ENCODE peak calls at places on chromosomes 7 and 10, in six cellular contexts. V, T, H, F, P and W are unnamed samples.

GRCh38 chr10:100508691-100509150 is 10.9 kb downstream of the SEC31B start:
- DNase-seq in V (peak; percentile 46), T (peak; percentile 56), H (no peak), F (peak; percentile 65), P (no peak), W (peak; percentile 91)

GRCh38 chr10:16699435-16699834 is 117.8 kb downstream of the RSU1 start:
- DNase-seq in V (no peak), T (no peak), H (no peak), F (no peak), P (no peak), W (no peak)

GRCh38 chr7:132035517-132036362 is 479.3 kb upstream of the PODXL start:
- DNase-seq in V (no peak), T (no peak), H (no peak), F (no peak), P (no peak), W (peak; percentile 24)

GRCh38 chr7:98281757-98282652 is 519 bp downstream of the BRI3 start:
- DNase-seq in V (no peak), T (no peak), H (no peak), F (no peak), P (no peak), W (peak; percentile 43)

GRCh38 chr10:16119445-16119844 is 259.1 kb upstream of the MINDY3 start:
- DNase-seq in V (no peak), T (no peak), H (no peak), F (no peak), P (no peak), W (no peak)

GRCh38 chr7:142739927-142740492 is 9.3 kb upstream of the PRSS1 start:
- DNase-seq in V (peak; percentile 1), T (no peak), H (no peak), F (no peak), P (no peak), W (peak; percentile 18)

GRCh38 chr7:116954443-116954838 is 1.1 kb downstream of the ST7 start:
- DNase-seq in V (no peak), T (no peak), H (no peak), F (no peak), P (no peak), W (no peak)

GRCh38 chr7:45975847-45976484 is 54.9 kb upstream of the IGFBP3 start:
- DNase-seq in V (no peak), T (no peak), H (no peak), F (no peak), P (no peak), W (no peak)

GRCh38 chr10:132970641-132971438 is 28.5 kb upstream of the CFAP46 start:
- DNase-seq in V (no peak), T (no peak), H (no peak), F (no peak), P (no peak), W (no peak)

GRCh38 chr10:6878067-6878412 is 298.0 kb upstream of the PRKCQ start:
- DNase-seq in V (no peak), T (no peak), H (peak; percentile 56), F (no peak), P (no peak), W (peak; percentile 55)

GRCh38 chr7:7639421-7639820 is 1.1 kb upstream of the UMAD1 start:
- DNase-seq in V (no peak), T (no peak), H (no peak), F (no peak), P (no peak), W (no peak)

GRCh38 chr10:14016011-14016536 is 314.6 kb downstream of the FRMD4A start:
- DNase-seq in V (no peak), T (no peak), H (no peak), F (no peak), P (no peak), W (no peak)

GRCh38 chr10:29417324-29417723 is 128.5 kb downstream of the LYZL1 start:
- DNase-seq in V (no peak), T (no peak), H (no peak), F (no peak), P (no peak), W (no peak)

GRCh38 chr10:29412452-29413004 is 123.7 kb downstream of the LYZL1 start:
- DNase-seq in V (no peak), T (peak; percentile 85), H (no peak), F (no peak), P (no peak), W (no peak)

GRCh38 chr10:29411666-29412335 is 122.9 kb downstream of the LYZL1 start:
- DNase-seq in V (no peak), T (no peak), H (no peak), F (no peak), P (no peak), W (no peak)

GRCh38 chr10:29414501-29414900 is 125.6 kb downstream of the LYZL1 start:
- DNase-seq in V (no peak), T (peak; percentile 37), H (no peak), F (no peak), P (no peak), W (no peak)

GRCh38 chr10:29415876-29416275 is 127.0 kb downstream of the LYZL1 start:
- DNase-seq in V (no peak), T (no peak), H (no peak), F (no peak), P (no peak), W (no peak)
- TF ChIP-seq EZH2 in V (no peak), T (no peak), H (no peak), F (no peak), P (no peak), W (no peak)

GRCh38 chr10:36499696-36500095 is 625.7 kb upstream of the ANKRD30A start:
- DNase-seq in V (no peak), T (no peak), H (no peak), F (no peak), P (no peak), W (no peak)

GRCh38 chr10:36506696-36507477 is 618.5 kb upstream of the ANKRD30A start:
- DNase-seq in V (no peak), T (no peak), H (no peak), F (no peak), P (no peak), W (no peak)

GRCh38 chr10:36504752-36505151 is 620.6 kb upstream of the ANKRD30A start:
- DNase-seq in V (no peak), T (no peak), H (no peak), F (no peak), P (no peak), W (no peak)
- TF ChIP-seq CTCF in V (no peak), T (no peak), H (no peak), F (no peak), P (no peak), W (no peak)

GRCh38 chr10:70815504-70816219 is at the start of gene SGPL1:
- DNase-seq in V (peak; percentile 55), T (peak; percentile 63), H (peak; percentile 98), F (peak; percentile 98), P (peak; percentile 13), W (peak; percentile 93)
- TF ChIP-seq POLR2AphosphoS5 in V (peak; percentile 78), T (no peak), H (no peak), F (no peak), P (no peak), W (peak; percentile 53)

DNA sequence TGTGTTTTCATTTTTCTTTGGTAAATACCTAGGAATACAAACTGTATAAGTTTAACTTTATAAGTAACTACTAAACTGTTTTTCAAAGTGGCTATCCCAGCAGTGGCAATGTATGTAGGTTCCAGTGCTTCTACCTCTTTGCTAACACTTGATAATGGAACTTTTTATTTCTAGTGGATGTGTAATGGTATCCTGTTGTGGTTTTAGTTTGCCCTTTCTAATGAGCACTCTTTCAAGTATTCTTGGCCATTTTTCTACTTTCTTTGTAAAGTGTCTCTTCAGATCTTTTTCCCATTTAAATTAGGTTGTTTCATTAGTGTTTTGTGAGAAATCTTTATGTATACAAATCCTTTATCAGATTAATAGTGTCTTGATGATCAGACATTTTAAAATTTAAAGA is 4.6 kb downstream of the KIF20B start:
- DNase-seq in V (no peak), T (no peak), H (no peak), F (no peak), P (no peak), W (no peak)
- TF ChIP-seq EZH2 in V (no peak), T (no peak), H (no peak), F (no peak), P (no peak), W (no peak)

GRCh38 chr7:155722936-155723335 is 78.5 kb downstream of the RBM33 start:
- DNase-seq in V (no peak), T (no peak), H (no peak), F (no peak), P (no peak), W (no peak)

GRCh38 chr7:155717010-155717744 is 72.7 kb downstream of the RBM33 start:
- DNase-seq in V (no peak), T (no peak), H (no peak), F (peak; percentile 39), P (no peak), W (no peak)

GRCh38 chr7:155722118-155722517 is 77.7 kb downstream of the RBM33 start:
- DNase-seq in V (no peak), T (no peak), H (no peak), F (no peak), P (peak; percentile 60), W (no peak)

GRCh38 chr7:155725073-155725346 is 80.5 kb downstream of the RBM33 start:
- DNase-seq in V (no peak), T (no peak), H (no peak), F (no peak), P (no peak), W (no peak)

DNA sequence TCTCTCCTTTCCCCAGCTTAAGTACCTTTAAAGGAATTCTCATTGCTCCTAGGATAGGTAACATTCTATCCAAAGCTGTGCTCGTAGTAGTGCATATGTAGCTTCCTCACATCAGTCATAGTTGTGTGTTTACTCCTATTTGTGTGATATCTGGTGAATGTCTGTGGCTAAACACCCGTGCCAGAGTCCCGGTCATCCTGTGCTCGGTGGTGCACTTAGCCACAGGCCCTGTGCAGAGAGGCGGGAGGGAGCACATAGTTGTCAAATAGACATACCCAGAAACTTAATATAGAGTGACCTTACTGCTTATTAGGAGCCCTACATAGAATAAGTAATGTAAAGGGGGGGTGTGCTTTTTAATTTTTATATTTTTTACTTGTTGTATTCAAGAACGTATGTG is 76.6 kb downstream of the RBM33 start:
- DNase-seq in V (no peak), T (no peak), H (no peak), F (no peak), P (no peak), W (no peak)
- TF ChIP-seq CTCF in V (no peak), T (no peak), H (no peak), F (no peak), P (no peak), W (no peak)

GRCh38 chr7:151366872-151367207 is 25.2 kb downstream of the NUB1 start:
- DNase-seq in V (no peak), T (no peak), H (peak; percentile 11), F (no peak), P (no peak), W (no peak)
- TF ChIP-seq POLR2AphosphoS5 in V (no peak), T (no peak), H (no peak), F (no peak), P (no peak), W (no peak)

DNA sequence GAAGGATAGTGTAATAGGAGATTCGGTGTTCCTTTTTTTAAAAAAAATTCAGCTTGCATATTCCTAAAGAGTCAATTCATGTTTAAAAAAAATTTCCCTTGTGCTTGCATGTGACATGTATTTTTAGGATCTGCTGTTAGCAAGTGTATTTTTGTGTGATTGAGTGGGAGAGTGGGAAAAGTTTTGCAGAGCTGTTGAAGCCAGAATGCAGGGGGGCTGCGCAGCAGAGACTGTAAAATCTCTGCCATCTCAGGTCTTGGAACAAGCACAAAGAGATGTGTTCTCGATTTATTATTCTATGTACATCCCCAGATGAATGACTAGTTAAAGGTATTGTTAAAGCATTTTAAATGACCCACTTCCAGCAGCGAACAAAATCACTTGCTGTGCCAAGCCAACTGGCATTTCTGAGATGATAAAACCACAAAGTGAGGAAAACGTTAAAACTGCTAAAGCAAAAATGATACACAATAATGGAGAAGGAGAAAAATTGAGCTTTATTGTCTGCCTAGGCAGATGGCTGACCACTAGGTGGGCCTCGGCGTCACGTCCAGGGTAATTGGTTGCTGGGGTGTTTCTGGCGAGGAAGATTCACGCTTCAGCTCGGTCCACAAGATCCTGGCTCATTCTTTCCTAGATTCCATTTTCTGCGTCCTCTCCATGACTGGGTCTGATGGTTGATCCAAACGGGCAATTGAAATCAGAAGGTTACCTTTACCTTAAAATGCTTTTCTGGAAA is 67.0 kb upstream of the ATRNL1 start:
- DNase-seq in V (no peak), T (no peak), H (peak; percentile 34), F (no peak), P (no peak), W (peak; percentile 45)
- TF ChIP-seq EZH2 in V (no peak), T (no peak), H (no peak), F (no peak), P (no peak), W (no peak)